ENCODE peak calls at places on chromosome 18, in five cellular contexts. X is K562, N is SK-N-SH, O is IMR-90, W is HepG2. T is an unnamed sample.

GRCh38 chr18:13443546-13443945 is 225.0 kb downstream of the LDLRAD4 start:
- DNase-seq in X (no peak), N (no peak), O (no peak), W (no peak), T (no peak)

GRCh38 chr18:29406996-29407395 is 1230.1 kb upstream of the CDH2 start:
- DNase-seq in X (no peak), N (peak), O (no peak), W (no peak), T (no peak)

GRCh38 chr18:67475673-67476072 is 40.8 kb downstream of the DSEL start:
- DNase-seq in X (no peak), N (no peak), O (peak), W (no peak), T (no peak)

GRCh38 chr18:50320719-50321118 is 33.2 kb upstream of the CXXC1 start:
- DNase-seq in X (no peak), N (no peak), O (no peak), W (no peak), T (no peak)

GRCh38 chr18:55833543-55833942 is 245.6 kb upstream of the TCF4 start:
- DNase-seq in X (no peak), N (no peak), O (peak), W (no peak), T (no peak)

GRCh38 chr18:61995547-61996062 is 102.8 kb upstream of the RNF152 start:
- DNase-seq in X (no peak), N (no peak), O (no peak), W (no peak), T (no peak)

GRCh38 chr18:72360628-72361027 is 183.5 kb downstream of the CBLN2 start:
- DNase-seq in X (no peak), N (no peak), O (no peak), W (no peak), T (no peak)

GRCh38 chr18:32391126-32391525 is 79.6 kb downstream of the GAREM1 start:
- DNase-seq in X (no peak), N (no peak), O (no peak), W (no peak), T (no peak)

GRCh38 chr18:51054764-51055163 is 24.8 kb downstream of the SMAD4 start:
- DNase-seq in X (no peak), N (no peak), O (peak), W (no peak), T (no peak)

GRCh38 chr18:7987284-7987976 is 420.3 kb downstream of the PTPRM start:
- DNase-seq in X (no peak), N (no peak), O (peak), W (no peak), T (no peak)

GRCh38 chr18:29459986-29460385 is 1283.1 kb upstream of the CDH2 start:
- DNase-seq in X (no peak), N (no peak), O (no peak), W (no peak), T (no peak)

GRCh38 chr18:10771053-10771709 is 245.4 kb downstream of the NAPG start:
- DNase-seq in X (no peak), N (no peak), O (peak), W (no peak), T (no peak)

GRCh38 chr18:24322594-24323136 is 75.0 kb downstream of the OSBPL1A start:
- DNase-seq in X (no peak), N (no peak), O (peak), W (no peak), T (no peak)

GRCh38 chr18:76827205-76827885 is 5.0 kb downstream of the ZNF236 start:
- DNase-seq in X (no peak), N (no peak), O (peak), W (no peak), T (no peak)

GRCh38 chr18:21134895-21135294 is 23.3 kb upstream of the ROCK1 start:
- DNase-seq in X (no peak), N (peak), O (peak), W (no peak), T (no peak)

GRCh38 chr18:36760598-36760997 is 68.2 kb downstream of the TPGS2 start:
- DNase-seq in X (no peak), N (no peak), O (no peak), W (no peak), T (no peak)

GRCh38 chr18:48676756-48677368 is 138.0 kb downstream of the CTIF start:
- DNase-seq in X (peak), N (peak), O (peak), W (peak), T (no peak)

GRCh38 chr18:9022397-9023170 is 79.9 kb upstream of the NDUFV2 start:
- DNase-seq in X (no peak), N (no peak), O (no peak), W (no peak), T (no peak)

GRCh38 chr18:2414235-2414634 is 157.1 kb downstream of the METTL4 start:
- DNase-seq in X (no peak), N (no peak), O (no peak), W (no peak), T (no peak)

GRCh38 chr18:12308386-12309100 is 502 bp downstream of the TUBB6 start:
- DNase-seq in X (peak), N (peak), O (peak), W (peak), T (no peak)

GRCh38 chr18:74834424-74835309 is 237.0 kb downstream of the ZNF407 start:
- DNase-seq in X (no peak), N (no peak), O (peak), W (peak), T (no peak)

GRCh38 chr18:395481-396250 is 104.8 kb downstream of the COLEC12 start:
- DNase-seq in X (no peak), N (peak), O (peak), W (no peak), T (no peak)

GRCh38 chr18:55997156-55997561 is 409.2 kb upstream of the TCF4 start:
- DNase-seq in X (no peak), N (no peak), O (no peak), W (no peak), T (no peak)

GRCh38 chr18:26442139-26442538 is 106.2 kb downstream of the KCTD1 start:
- DNase-seq in X (no peak), N (no peak), O (no peak), W (no peak), T (no peak)

GRCh38 chr18:57205641-57206040 is 58.8 kb downstream of the BOD1L2 start:
- DNase-seq in X (no peak), N (no peak), O (no peak), W (no peak), T (no peak)

GRCh38 chr18:2916184-2916583 is 69.4 kb downstream of the EMILIN2 start:
- DNase-seq in X (no peak), N (no peak), O (no peak), W (no peak), T (no peak)

GRCh38 chr18:3839481-3840075 is 389.6 kb downstream of the TGIF1 start:
- DNase-seq in X (no peak), N (no peak), O (no peak), W (no peak), T (no peak)

GRCh38 chr18:45291616-45292612 is 323.4 kb upstream of the SLC14A2 start:
- DNase-seq in X (no peak), N (peak), O (no peak), W (no peak), T (no peak)

GRCh38 chr18:10660485-10660884 is 134.7 kb downstream of the NAPG start:
- DNase-seq in X (no peak), N (no peak), O (peak), W (no peak), T (no peak)

GRCh38 chr18:7562491-7562890 is 4.6 kb upstream of the PTPRM start:
- DNase-seq in X (no peak), N (no peak), O (no peak), W (no peak), T (no peak)

GRCh38 chr18:51226068-51226467 is 28.6 kb upstream of the MEX3C start:
- DNase-seq in X (no peak), N (no peak), O (no peak), W (no peak), T (no peak)

GRCh38 chr18:68418881-68419280 is 296.0 kb downstream of the TMX3 start:
- DNase-seq in X (no peak), N (no peak), O (peak), W (no peak), T (no peak)

GRCh38 chr18:63152791-63153190 is 166.8 kb downstream of the BCL2 start:
- DNase-seq in X (no peak), N (no peak), O (no peak), W (no peak), T (no peak)

GRCh38 chr18:63152096-63152495 is 167.5 kb downstream of the BCL2 start:
- DNase-seq in X (no peak), N (no peak), O (no peak), W (no peak), T (no peak)

GRCh38 chr18:63155910-63156773 is 163.4 kb downstream of the BCL2 start:
- DNase-seq in X (no peak), N (no peak), O (no peak), W (no peak), T (no peak)

GRCh38 chr18:63155169-63155852 is 164.3 kb downstream of the BCL2 start:
- DNase-seq in X (peak), N (peak), O (no peak), W (peak), T (peak)

DNA sequence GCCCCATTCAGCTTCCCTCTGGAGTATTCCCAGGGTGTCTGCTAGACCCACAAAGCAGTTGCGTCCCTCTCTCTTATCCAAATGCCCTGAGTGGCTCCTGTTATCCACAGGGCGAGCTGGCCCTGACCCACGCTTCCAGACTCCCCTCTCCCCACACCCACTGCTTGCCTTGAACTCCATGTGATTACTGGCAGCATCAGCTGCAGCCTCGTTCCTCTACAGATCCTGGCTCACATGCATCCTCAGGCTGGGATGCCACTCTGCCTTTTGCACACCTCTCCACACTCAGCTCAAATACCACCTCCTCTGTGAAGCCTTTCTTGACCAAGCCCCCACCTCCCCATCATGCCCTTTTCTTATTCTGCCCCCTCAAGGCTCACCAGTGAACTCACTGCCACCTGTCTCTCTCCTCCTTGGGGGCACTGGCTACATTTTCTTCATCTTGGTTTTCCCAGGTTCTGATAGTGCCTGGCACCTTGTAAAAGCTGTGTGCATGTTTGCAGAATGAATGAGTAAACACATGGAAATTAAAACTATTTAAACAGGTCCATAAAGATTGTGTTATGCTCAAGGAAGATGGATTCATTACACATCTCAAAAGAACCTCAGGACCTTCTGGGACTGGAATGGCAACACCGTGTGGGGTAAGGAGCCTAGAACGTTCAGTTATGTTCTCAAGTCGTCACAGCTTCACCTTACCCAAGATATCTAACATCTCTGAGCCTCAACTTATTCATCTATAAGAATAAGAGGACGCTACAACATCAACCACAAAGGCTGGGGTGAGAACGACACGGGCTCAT is 165.0 kb downstream of the BCL2 start:
- DNase-seq in X (no peak), N (no peak), O (no peak), W (no peak), T (no peak)
- H3K9ac ChIP-seq in X (no peak), N (no peak), O (no peak), W (no peak), T (no peak)

GRCh38 chr18:80107396-80107795 is 1.7 kb upstream of the ADNP2 start:
- DNase-seq in X (no peak), N (no peak), O (no peak), W (no peak), T (no peak)

GRCh38 chr18:80108122-80108536 is 933 bp upstream of the ADNP2 start:
- DNase-seq in X (no peak), N (no peak), O (no peak), W (no peak), T (no peak)

GRCh38 chr18:80108739-80109675 is at the start of gene ADNP2:
- DNase-seq in X (peak), N (peak), O (peak), W (peak), T (peak)

GRCh38 chr18:80112623-80113248 is 3.7 kb downstream of the ADNP2 start:
- DNase-seq in X (peak), N (no peak), O (no peak), W (peak), T (no peak)

DNA sequence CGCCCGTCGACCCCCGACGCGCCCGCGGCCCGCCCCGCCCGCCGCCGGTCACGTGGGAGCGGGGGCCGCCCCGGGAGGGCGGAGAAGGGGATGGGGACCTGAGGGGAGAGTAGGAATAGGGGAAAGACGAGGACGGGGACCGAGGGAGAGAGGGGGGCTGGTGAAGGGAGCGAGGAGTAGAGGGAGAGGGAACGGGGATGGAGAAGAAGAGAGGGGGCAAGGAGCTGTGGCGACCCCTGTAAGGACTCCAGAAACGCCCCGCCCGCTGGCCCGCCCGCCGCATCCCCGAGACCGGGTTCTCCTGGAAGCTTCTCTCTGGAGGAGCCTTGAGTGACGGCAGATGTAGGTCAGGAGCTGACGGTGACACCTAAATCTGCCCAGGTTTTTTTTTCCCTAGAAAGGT is 615 bp downstream of the ADNP2 start:
- DNase-seq in X (no peak), N (peak), O (peak), W (no peak), T (no peak)
- TF ChIP-seq RAD21 in X (no peak), N (no peak), O (no peak), W (no peak), T (no peak)

DNA sequence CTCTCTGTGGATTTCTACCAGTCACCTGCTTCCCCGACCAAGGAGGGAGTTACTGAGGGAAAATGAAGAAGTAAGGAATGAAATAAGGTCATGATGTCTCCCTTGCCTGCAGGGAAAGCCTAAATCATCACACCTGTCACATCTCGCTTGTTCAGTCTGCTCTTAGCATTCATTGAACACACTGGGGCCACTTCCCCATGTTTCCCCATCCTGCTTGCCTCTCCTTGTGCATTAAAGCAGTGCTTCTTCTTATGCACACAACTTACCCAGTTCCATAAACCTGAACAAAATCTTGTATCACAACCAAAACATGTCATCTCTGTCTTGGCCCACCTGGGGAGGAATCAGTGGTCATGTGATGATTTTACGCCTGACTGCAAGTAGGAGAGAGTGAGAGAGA is 219.9 kb downstream of the HAUS1 start:
- DNase-seq in X (no peak), N (no peak), O (no peak), W (no peak), T (no peak)
- H3K9ac ChIP-seq in X (no peak), N (no peak), O (no peak), W (no peak), T (no peak)

DNA sequence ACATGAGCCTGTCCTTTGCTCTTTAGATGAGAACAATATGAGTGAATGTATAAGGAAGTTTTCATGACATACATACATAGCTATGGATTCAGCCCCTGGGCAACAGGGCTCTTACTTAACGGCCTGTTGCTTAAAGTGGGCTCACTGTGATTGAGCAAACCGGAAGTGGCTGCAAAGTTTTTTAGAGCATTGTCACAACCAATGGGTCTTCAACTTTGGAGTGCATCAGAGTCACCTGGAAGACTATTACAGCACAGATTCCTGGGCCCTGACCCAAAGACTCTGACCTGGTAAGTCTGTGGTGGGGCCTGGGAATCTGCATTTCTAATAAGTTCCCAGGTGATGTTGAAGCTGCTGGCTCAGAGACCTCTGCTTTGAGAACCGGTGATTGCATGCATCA is 106.3 kb upstream of the SEC11C start:
- DNase-seq in X (no peak), N (no peak), O (peak), W (no peak), T (no peak)
- TF ChIP-seq RAD21 in X (no peak), N (no peak), O (no peak), W (no peak), T (no peak)

T was measured in HCT116.